ENCODE peak calls at places on chromosomes 2 and 18, in four cellular contexts. E is IMR-90; C is iPS DF 6.9; I is CD4-positive, alpha-beta memory T cell. N is an unnamed sample.
A peak's percentile ranks its signal among the peaks of the same experiment; 100 is the strongest.

GRCh38 chr18:45926691-45927090 is 40.4 kb downstream of the EPG5 start:
- DNase-seq in C (no peak), E (no peak), I (no peak), N (no peak)

GRCh38 chr2:120395686-120396518 is 50.0 kb downstream of the INHBB start:
- DNase-seq in C (no peak), I (no peak), E (no peak), N (peak; percentile 51)

GRCh38 chr2:142020368-142020767 is 110.4 kb downstream of the LRP1B start:
- DNase-seq in E (no peak), I (no peak), C (no peak), N (no peak)

GRCh38 chr18:32771871-32772499 is 838 bp downstream of the KLHL14 start:
- DNase-seq in I (no peak), E (no peak), C (no peak), N (peak; percentile 50)

GRCh38 chr18:40673150-40673549 is 1281.9 kb upstream of the PIK3C3 start:
- DNase-seq in I (no peak), E (no peak), C (no peak), N (no peak)

GRCh38 chr2:180742809-180743208 is 237.6 kb upstream of the UBE2E3 start:
- DNase-seq in C (no peak), I (no peak), E (peak; percentile 31), N (no peak)

GRCh38 chr2:69380072-69380917 is 6.7 kb downstream of the GFPT1 start:
- DNase-seq in C (no peak), E (peak; percentile 24), I (no peak), N (no peak)

GRCh38 chr2:168231609-168232241 is 15.7 kb downstream of the STK39 start:
- DNase-seq in C (no peak), I (no peak), E (no peak), N (no peak)

GRCh38 chr2:145752091-145752806 is 1232.3 kb upstream of the ZEB2 start:
- DNase-seq in I (no peak), C (peak; percentile 31), E (peak; percentile 89), N (peak; percentile 66)

GRCh38 chr18:36075862-36076587 is 8.7 kb upstream of the RPRD1A start:
- DNase-seq in I (no peak), E (peak; percentile 89), C (no peak), N (no peak)

GRCh38 chr2:219638948-219639341 is 11.5 kb downstream of the SLC4A3 start:
- DNase-seq in E (no peak), I (no peak), C (no peak), N (no peak)
- H3K4me1 ChIP-seq in E (no peaks in the 10 kb centered on the region), I (no peaks in the 10 kb centered on the region), C (no peaks in the 10 kb centered on the region), N (no peaks in the 10 kb centered on the region)

GRCh38 chr18:54946149-54946581 is 13.1 kb downstream of the CCDC68 start:
- DNase-seq in C (no peak), E (peak; percentile 33), I (peak; percentile 35), N (no peak)

GRCh38 chr18:54948350-54948837 is 10.9 kb downstream of the CCDC68 start:
- DNase-seq in C (no peak), E (peak; percentile 43), I (no peak), N (no peak)

GRCh38 chr18:54947115-54947514 is 12.1 kb downstream of the CCDC68 start:
- DNase-seq in C (no peak), I (no peak), E (no peak), N (no peak)

GRCh38 chr18:54942569-54942968 is 16.7 kb downstream of the CCDC68 start:
- DNase-seq in E (no peak), C (no peak), I (no peak), N (no peak)

DNA sequence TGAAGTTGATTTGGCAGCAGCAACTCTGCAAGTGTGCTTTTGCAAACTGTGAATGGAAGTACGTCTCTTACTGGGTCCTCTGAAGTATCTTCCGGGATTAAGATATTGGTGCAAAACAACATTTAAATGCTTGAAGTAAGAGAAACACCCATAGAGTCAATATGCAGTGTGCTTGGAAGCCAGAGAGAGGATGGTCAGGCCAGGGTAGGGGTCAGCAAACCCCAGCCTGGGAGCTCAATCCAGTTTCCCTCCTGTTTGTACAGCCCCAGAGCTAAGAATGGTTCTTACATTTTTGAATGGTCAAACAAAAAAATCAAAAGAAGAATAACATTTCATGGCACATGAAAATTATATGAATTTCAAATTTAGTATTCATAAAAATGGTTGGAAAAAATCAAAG is 13.5 kb downstream of the CCDC68 start:
- DNase-seq in I (no peak), E (no peak), C (no peak), N (no peak)
- H3K27me3 ChIP-seq in I (no peaks in the 10 kb centered on the region), E (no peaks in the 10 kb centered on the region), C (no peaks in the 10 kb centered on the region), N (no peaks in the 10 kb centered on the region)

DNA sequence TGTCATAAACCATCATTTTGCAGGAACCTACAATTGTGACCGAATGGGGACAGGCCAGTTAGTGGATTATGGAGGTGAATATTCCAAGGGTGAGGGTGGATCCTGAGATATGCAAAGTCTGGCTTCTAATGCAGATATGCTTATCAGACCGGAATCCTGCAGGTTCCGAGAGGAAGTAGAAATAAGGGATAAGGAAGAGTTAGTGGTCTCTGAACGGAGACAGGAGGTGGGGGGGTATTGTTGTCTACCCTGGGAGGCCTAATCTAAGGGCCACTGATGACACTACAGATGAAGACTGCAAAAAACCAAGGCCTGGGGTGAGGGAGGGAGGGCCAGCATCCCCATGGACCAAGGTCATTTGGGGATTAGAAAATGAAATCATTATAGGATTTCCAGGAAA is 67.7 kb upstream of the GATA6 start:
- DNase-seq in I (no peak), C (no peak), E (no peak), N (no peak)
- H3K4me1 ChIP-seq in I (no peaks in the 10 kb centered on the region), C (no peaks in the 10 kb centered on the region), E (no peaks in the 10 kb centered on the region), N (no peaks in the 10 kb centered on the region)

DNA sequence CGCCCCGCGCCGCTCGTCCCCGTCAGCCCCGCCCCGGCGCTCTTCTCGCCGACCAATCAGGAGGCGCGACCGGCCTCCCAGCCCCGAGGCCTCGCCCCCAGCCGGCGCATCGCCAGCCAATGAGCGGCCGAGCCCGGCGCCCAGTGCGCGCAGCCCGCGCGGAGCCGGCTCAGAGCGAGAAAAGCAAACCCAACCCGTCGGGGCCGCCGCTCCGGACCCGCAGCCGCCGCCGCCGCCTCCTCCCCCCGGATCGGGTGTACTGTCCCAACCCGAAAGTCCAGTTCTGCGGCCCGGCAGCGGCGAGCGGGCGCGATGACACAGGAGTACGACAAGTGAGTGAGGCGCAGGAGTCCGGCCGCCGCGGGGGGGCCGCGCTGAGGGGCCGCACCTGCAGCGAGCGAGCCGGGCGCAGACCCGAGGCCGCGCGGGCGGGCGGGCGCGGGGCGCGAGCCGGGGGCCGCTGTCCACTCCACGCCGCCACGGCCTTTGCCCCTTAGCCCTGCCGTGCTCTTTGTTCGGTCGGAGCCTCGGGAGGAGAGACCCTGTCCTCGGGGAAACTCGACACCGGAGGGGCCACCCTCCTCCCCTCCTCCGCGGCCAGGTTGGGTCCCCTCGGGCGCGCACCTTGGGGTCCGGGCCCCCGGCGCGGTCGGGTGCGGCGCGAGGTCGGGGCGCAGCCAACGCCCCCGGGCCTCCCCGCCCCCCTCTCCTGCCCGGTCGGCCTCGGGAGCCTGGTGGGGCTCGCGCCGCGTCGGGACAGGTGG is at the start of gene GRHL1:
- DNase-seq in I (peak; percentile 92), E (peak; percentile 86), C (peak; percentile 70), N (peak; percentile 94)
- H3K27me3 ChIP-seq in I (no peaks in the 10 kb centered on the region), E (peaks cover 14% of the 10 kb centered on the region), C (peaks cover 15% of the 10 kb centered on the region), N (no peaks in the 10 kb centered on the region)

GRCh38 chr18:55485666-55486065 is 102.3 kb downstream of the TCF4 start:
- DNase-seq in E (peak; percentile 77), I (no peak), C (no peak), N (no peak)

GRCh38 chr18:55487997-55488396 is 100.0 kb downstream of the TCF4 start:
- DNase-seq in I (no peak), E (peak; percentile 67), C (no peak), N (no peak)

GRCh38 chr18:55483472-55483871 is 104.5 kb downstream of the TCF4 start:
- DNase-seq in E (no peak), C (no peak), I (no peak), N (no peak)

GRCh38 chr18:55486936-55487335 is 101.1 kb downstream of the TCF4 start:
- DNase-seq in E (no peak), I (no peak), C (no peak), N (no peak)

GRCh38 chr18:55484773-55485172 is 103.2 kb downstream of the TCF4 start:
- DNase-seq in I (no peak), C (no peak), E (no peak), N (no peak)
- H3K4me1 ChIP-seq in I (no peaks in the 10 kb centered on the region), C (peaks cover 6% of the 10 kb centered on the region), E (peaks cover 18% of the 10 kb centered on the region), N (peaks cover 9% of the 10 kb centered on the region)